ENCODE peak calls at places on chromosomes 7 and 10, in six cellular contexts. N is H9, C is IMR-90, Z is neuronal stem cell, L is H1, U is trophoblast cell. T is an unnamed sample.

GRCh38 chr7:79620291-79620690 is 166.8 kb upstream of the MAGI2 start:
- DNase-seq in N (no peak), Z (no peak), U (peak), C (no peak), L (no peak), T (no peak)

GRCh38 chr7:130904031-130904757 is 170.2 kb upstream of the KLF14 start:
- DNase-seq in C (peak), Z (no peak), U (peak), N (no peak), L (no peak), T (peak)

GRCh38 chr10:69863580-69863979 is 61.9 kb downstream of the COL13A1 start:
- DNase-seq in U (no peak), Z (no peak), N (no peak), C (peak), L (no peak), T (peak)

GRCh38 chr10:110522365-110522988 is 24.8 kb downstream of the DUSP5 start:
- DNase-seq in N (no peak), L (no peak), U (no peak), Z (no peak), C (peak), T (no peak)

GRCh38 chr7:135385209-135385608 is 124.7 kb downstream of the CNOT4 start:
- DNase-seq in L (no peak), Z (no peak), U (no peak), N (no peak), C (peak), T (no peak)

GRCh38 chr10:32379950-32380547 is 33.1 kb upstream of the EPC1 start:
- DNase-seq in N (no peak), Z (peak), C (no peak), U (no peak), L (no peak), T (no peak)

GRCh38 chr10:33492914-33493313 is 158.4 kb upstream of the NRP1 start:
- DNase-seq in C (peak), L (no peak), Z (no peak), U (no peak), N (no peak), T (no peak)

GRCh38 chr7:84981038-84981601 is 205.7 kb downstream of the SEMA3D start:
- DNase-seq in L (no peak), U (no peak), C (no peak), N (no peak), Z (no peak), T (no peak)

GRCh38 chr10:108556176-108556575 is 1367.1 kb downstream of the XPNPEP1 start:
- DNase-seq in N (no peak), U (no peak), C (no peak), L (no peak), Z (no peak), T (no peak)

GRCh38 chr10:123808286-123808685 is 83.3 kb downstream of the CPXM2 start:
- DNase-seq in N (no peak), C (no peak), U (no peak), L (no peak), Z (no peak), T (no peak)

DNA sequence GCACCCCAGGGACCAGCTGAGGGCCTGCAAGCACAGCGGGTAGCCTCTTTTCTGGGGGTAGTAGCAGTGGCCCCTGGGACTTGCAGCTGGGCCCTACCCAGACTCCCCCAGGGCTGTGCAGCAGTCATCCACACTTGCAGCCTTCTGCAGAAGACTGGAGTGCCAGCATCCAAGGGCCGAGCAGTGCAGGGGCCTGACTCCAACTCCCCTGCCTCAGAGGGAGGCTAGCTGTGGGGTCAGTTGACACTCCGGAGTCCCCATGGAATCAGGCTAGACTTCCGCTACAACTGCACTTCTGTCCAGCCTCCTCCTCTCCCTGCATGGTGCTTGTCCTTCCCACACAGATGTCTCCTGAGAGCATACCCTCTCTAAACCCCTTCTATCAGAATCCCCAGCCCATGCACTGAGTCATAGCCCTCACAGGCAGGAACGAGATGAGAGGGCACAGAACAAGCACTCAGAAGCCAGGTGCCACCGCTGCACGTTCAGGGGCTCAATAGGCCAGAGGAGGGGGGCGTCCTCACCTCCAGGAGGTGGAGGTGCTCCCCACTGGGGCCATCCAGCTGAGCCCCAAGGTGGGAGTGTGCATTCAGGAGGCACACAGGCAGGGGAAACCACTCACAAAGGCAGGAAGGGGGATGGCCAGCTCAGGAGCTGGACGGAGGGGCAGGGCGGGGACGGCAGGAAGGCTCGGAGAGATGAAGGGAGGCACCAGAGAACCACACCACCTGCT is 7.5 kb downstream of the RASGEF1A start:
- DNase-seq in L (no peak), N (no peak), U (no peak), C (no peak), Z (no peak), T (no peak)
- H3K14ac ChIP-seq in L (no peak), N (no peak), U (no peak), C (no peak), Z (peak), T (no peak)

DNA sequence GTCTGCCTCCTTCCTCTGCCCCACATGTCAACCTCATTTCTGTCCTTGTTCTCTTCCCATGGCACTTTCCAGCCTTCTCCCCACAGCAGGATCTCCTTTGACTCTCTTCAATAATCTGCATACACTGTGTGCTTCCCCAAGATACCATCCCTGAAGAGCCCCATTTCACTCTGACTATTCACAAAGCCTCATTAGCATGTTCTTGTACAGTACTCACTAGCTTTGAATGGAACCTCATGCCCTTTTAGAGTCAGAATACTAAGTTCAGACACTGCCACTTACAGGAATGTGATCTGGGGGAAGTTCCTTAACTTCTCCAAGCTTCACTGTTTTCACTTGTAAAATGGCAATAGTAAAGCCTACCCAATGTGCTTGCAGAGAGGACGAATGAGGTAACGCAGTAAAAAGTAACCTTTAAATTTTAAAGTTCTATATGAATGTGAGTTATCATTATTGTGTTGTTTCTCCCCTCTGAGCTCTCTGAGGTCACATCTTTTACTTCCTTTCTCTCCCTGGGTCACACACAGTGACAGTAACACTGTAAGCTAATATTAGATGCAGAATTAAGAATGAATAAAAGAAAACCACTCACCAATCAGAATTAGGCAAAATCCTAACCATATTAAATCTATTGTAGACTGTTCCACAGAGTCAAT is 64.4 kb upstream of the IL6 start:
- DNase-seq in L (no peak), Z (no peak), U (no peak), C (no peak), N (no peak), T (no peak)
- H4K91ac ChIP-seq in L (no peak), Z (no peak), U (no peak), C (peak), N (no peak), T (peak)

GRCh38 chr7:11472646-11473045 is 359.4 kb downstream of the THSD7A start:
- DNase-seq in U (peak), C (no peak), Z (no peak), L (no peak), N (no peak), T (no peak)

GRCh38 chr7:11466517-11467105 is 365.4 kb downstream of the THSD7A start:
- DNase-seq in C (no peak), N (no peak), Z (no peak), U (no peak), L (no peak), T (no peak)

GRCh38 chr7:11473220-11473619 is 358.8 kb downstream of the THSD7A start:
- DNase-seq in C (no peak), L (no peak), N (no peak), Z (no peak), U (no peak), T (no peak)

GRCh38 chr7:11471255-11471654 is 360.7 kb downstream of the THSD7A start:
- DNase-seq in U (no peak), L (no peak), Z (no peak), C (no peak), N (no peak), T (no peak)

GRCh38 chr7:11469028-11469718 is 362.8 kb downstream of the THSD7A start:
- DNase-seq in U (peak), L (no peak), N (no peak), C (no peak), Z (no peak), T (no peak)
- H2AFZ ChIP-seq in U (no peak), L (no peak), N (no peak), C (no peak), Z (no peak), T (no peak)

DNA sequence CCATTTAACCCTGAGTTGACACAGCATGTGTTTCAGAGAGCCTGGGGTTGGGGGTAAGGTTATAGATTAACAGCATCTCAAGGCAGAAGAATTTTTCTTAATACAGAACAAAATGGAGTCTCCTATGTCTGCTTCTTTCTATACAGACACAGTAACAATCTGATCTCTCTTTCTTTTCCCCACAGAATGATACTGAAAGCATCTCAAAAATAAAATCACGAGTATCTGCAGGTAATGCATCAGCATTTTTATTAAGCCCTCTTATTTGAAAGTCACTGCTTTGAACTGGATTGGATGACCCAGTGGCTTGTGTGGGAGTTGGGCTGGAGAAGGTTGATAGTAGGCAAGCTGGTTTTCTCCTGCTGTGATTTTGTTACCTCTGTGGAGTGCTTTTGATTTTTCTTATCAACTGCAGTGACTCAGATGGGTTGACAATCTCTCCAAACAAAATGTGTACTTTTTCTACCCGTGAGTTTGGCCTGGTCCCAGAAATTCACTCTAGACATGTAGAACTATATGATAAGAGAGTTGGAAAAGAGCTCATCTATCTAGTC is 253.5 kb upstream of the PRKCQ start:
- DNase-seq in L (no peak), N (no peak), Z (no peak), U (no peak), C (no peak), T (no peak)
- H3K14ac ChIP-seq in L (no peak), N (no peak), Z (no peak), U (no peak), C (no peak), T (no peak)

GRCh38 chr7:27187702-27188665 is 3.0 kb upstream of the HOXA11 start:
- DNase-seq in U (no peak), N (peak), L (no peak), C (no peak), Z (no peak), T (no peak)

GRCh38 chr7:27185708-27186449 is 847 bp upstream of the HOXA11 start:
- DNase-seq in N (peak), Z (no peak), U (no peak), C (no peak), L (no peak), T (peak)

GRCh38 chr7:27188666-27189559 is 3.9 kb upstream of the HOXA11 start:
- DNase-seq in Z (no peak), C (no peak), U (no peak), L (no peak), N (peak), T (no peak)

GRCh38 chr7:27186450-27187157 is 1.6 kb upstream of the HOXA11 start:
- DNase-seq in N (peak), L (no peak), C (no peak), Z (no peak), U (no peak), T (no peak)

GRCh38 chr7:27187158-27187701 is 2.2 kb upstream of the HOXA11 start:
- DNase-seq in L (no peak), Z (no peak), U (no peak), C (no peak), N (no peak), T (no peak)
- H4K91ac ChIP-seq in L (no peak), Z (no peak), U (no peak), C (no peak), N (no peak), T (no peak)

T was measured in mesenchymal stem cell.